ENCODE peak calls at places on chromosomes 12 and 14, in four cellular contexts. O is HepG2, N is H1, Y is K562. Q is an unnamed sample.

GRCh38 chr14:105315941-105316562 is 1.5 kb downstream of the PACS2 start:
- DNase-seq in O (no peak), N (no peak), Y (no peak), Q (no peak)

GRCh38 chr14:105877645-105878044 is 351.3 kb downstream of the TMEM121 start:
- DNase-seq in O (no peak), N (no peak), Y (no peak), Q (no peak)

GRCh38 chr12:57111046-57111698 is at the start of gene STAT6:
- DNase-seq in O (peak), N (no peak), Y (peak), Q (peak)

GRCh38 chr14:78278464-78278863 is 108.3 kb downstream of the NRXN3 start:
- DNase-seq in O (no peak), N (no peak), Y (no peak), Q (no peak)

GRCh38 chr14:103561381-103562134 is 899 bp downstream of the BAG5 start:
- DNase-seq in O (peak), N (no peak), Y (no peak), Q (peak)

GRCh38 chr12:93173178-93173957 is 204.4 kb upstream of the NUDT4 start:
- DNase-seq in O (no peak), N (no peak), Y (no peak), Q (no peak)

GRCh38 chr12:74794522-74794921 is 256.9 kb downstream of the ATXN7L3B start:
- DNase-seq in O (no peak), N (no peak), Y (no peak), Q (no peak)

GRCh38 chr12:105409881-105410471 is 79.5 kb downstream of the C12orf75 start:
- DNase-seq in O (no peak), N (no peak), Y (no peak), Q (no peak)

GRCh38 chr14:58299665-58300202 is 1.4 kb downstream of the ARID4A start:
- DNase-seq in O (no peak), N (no peak), Y (no peak), Q (no peak)

GRCh38 chr12:78961171-78961570 is 96.6 kb downstream of the SYT1 start:
- DNase-seq in O (no peak), N (no peak), Y (no peak), Q (no peak)

GRCh38 chr12:46354111-46354798 is 18.3 kb downstream of the SLC38A2 start:
- DNase-seq in O (no peak), N (no peak), Y (peak), Q (no peak)

GRCh38 chr14:105856676-105857222 is 330.4 kb downstream of the TMEM121 start:
- DNase-seq in O (no peak), N (no peak), Y (no peak), Q (no peak)

GRCh38 chr12:27468241-27468640 is 21.7 kb downstream of the SMCO2 start:
- DNase-seq in O (no peak), N (no peak), Y (no peak), Q (no peak)
- TF ChIP-seq POLR2A in O (no peak), N (no peak), Y (no peak), Q (no peak)

GRCh38 chr14:81402123-81402495 is 2.0 kb upstream of the STON2 start:
- DNase-seq in O (no peak), N (no peak), Y (peak), Q (no peak)
- TF ChIP-seq POLR2AphosphoS5 in O (no peak), N (no peak), Y (peak), Q (no peak)

DNA sequence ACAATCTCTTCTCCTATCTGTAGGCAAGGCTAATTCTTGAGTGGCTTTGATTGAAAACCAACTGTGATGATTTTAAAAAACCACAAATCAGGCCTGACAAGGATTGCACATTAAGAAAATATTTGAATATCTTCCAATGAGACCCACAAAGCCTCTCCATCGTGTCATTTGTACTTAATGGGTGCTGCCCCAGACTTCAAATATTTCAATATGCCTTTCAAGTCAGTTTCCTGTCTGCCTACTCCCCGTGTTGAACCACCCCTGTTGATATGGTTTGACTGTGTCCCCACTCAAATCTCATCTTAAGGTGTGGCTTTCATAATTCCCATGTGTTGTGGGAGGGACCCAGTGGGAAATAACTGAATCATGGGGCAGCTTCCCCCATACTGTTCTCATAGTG is 159.7 kb upstream of the EGLN3 start:
- DNase-seq in O (no peak), N (no peak), Y (no peak), Q (no peak)
- TF ChIP-seq TAF1 in O (no peak), N (no peak), Y (no peak), Q (no peak)

GRCh38 chr14:102509744-102510615 is at the start of gene ANKRD9:
- DNase-seq in O (peak), N (peak), Y (peak), Q (peak)
- TF ChIP-seq POLR2A in O (no peak), N (no peak), Y (no peak), Q (no peak)

DNA sequence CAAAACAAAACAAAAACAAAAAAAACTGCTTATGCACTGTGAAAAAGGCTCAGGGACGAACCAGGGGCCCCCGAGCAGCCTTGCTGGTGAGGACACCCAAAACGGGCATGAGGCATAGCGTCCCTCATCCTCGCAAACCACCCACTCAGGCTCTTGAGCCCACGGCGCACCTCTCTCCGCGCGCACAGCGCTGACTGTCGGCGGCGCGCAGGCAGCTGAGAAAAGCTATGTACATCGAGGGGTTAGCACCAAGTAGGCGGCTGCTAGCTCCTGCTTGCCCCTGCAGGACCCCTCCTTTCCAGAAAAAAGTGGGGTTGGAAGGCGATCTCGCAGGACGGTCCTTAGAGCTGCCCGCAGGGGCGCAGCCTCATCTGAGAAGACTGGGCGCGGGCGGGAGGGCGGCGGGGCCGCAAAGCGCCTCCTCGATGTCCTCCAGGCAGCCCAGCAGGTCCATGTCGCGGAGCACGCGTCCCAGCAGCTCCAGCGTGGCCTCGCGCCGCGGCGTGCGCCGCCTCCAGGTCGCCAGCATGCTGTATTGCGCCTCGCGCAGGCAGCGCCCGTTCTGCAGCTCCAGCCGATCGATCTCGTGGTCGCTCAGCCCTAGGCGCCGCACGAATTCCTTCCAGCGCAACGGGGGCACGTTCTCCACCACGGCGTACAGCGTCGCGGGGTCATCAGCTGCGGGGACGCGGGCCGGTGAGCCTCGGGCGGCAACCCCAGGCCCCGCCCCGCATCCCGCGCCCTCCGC is 12.8 kb downstream of the TNFRSF1A start:
- DNase-seq in O (no peak), N (no peak), Y (no peak), Q (no peak)
- TF ChIP-seq POLR2AphosphoS5 in O (no peak), N (peak), Y (no peak), Q (no peak)

GRCh38 chr12:98894412-98895085 is 249.5 kb downstream of the APAF1 start:
- DNase-seq in O (no peak), N (no peak), Y (no peak), Q (peak)
- TF ChIP-seq TAF1 in O (no peak), N (peak), Y (no peak), Q (no peak)

GRCh38 chr14:23040100-23040499 is 1.9 kb upstream of the PSMB11 start:
- DNase-seq in O (peak), N (no peak), Y (no peak), Q (no peak)

GRCh38 chr14:23030936-23031335 is 3.8 kb downstream of the PSMB5 start:
- DNase-seq in O (no peak), N (no peak), Y (no peak), Q (no peak)

GRCh38 chr14:23035303-23036164 is 834 bp upstream of the PSMB5 start:
- DNase-seq in O (no peak), N (no peak), Y (no peak), Q (no peak)

GRCh38 chr14:23033801-23034497 is 751 bp downstream of the PSMB5 start:
- DNase-seq in O (no peak), N (no peak), Y (no peak), Q (no peak)

GRCh38 chr14:23034498-23035302 is at the start of gene PSMB5:
- DNase-seq in O (peak), N (peak), Y (peak), Q (peak)
- TF ChIP-seq POLR2A in O (peak), N (peak), Y (peak), Q (peak)